ENCODE peak calls at places on chromosomes 16 and 17, in six cellular contexts. D is uterus, B is transverse colon, G is cardiac muscle cell, U is fibroblast of lung, X is HCT116. V is an unnamed sample. For H3K36me3, the result is how much of the 10 kb centered on the place peaks cover.

GRCh38 chr17:39270923-39271322 is 45.2 kb upstream of the STAC2 start:
- DNase-seq in U (peak), G (no peak), D (no peak), X (peak), B (no peak), V (peak)

GRCh38 chr16:87671221-87671620 is 68.9 kb downstream of the JPH3 start:
- DNase-seq in X (peak), D (no peak), B (no peak), U (no peak), G (no peak), V (no peak)

GRCh38 chr16:66549284-66550131 is at the start of gene TK2:
- DNase-seq in U (peak), G (peak), D (peak), X (no peak), B (peak), V (peak)

GRCh38 chr17:34163681-34164080 is 91.4 kb upstream of the CCL2 start:
- DNase-seq in B (no peak), X (no peak), U (peak), D (no peak), G (peak), V (peak)

GRCh38 chr17:38605852-38606645 is at the start of gene SRCIN1:
- DNase-seq in X (no peak), G (peak), D (peak), U (peak), B (peak), V (peak)

GRCh38 chr17:8859804-8860430 is 7.6 kb downstream of the PIK3R6 start:
- DNase-seq in U (no peak), G (no peak), D (no peak), X (no peak), B (no peak), V (no peak)

GRCh38 chr17:39563476-39563875 is 44.2 kb downstream of the NEUROD2 start:
- DNase-seq in G (no peak), D (no peak), X (no peak), B (no peak), U (peak), V (peak)

GRCh38 chr17:7557825-7558543 is 566 bp upstream of the TNFSF13 start:
- DNase-seq in U (peak), G (peak), D (peak), X (no peak), B (peak), V (peak)

GRCh38 chr16:57258910-57259475 is 13.9 kb downstream of the ARL2BP start:
- DNase-seq in X (no peak), D (no peak), B (peak), U (no peak), G (no peak), V (no peak)

GRCh38 chr16:85699628-85700027 is 10.9 kb upstream of the GINS2 start:
- DNase-seq in U (peak), X (no peak), B (no peak), G (peak), D (no peak), V (no peak)

GRCh38 chr16:87556941-87557459 is 45.3 kb upstream of the JPH3 start:
- DNase-seq in G (peak), D (no peak), U (no peak), B (no peak), X (no peak), V (peak)

GRCh38 chr16:83995756-83996155 is 27.7 kb downstream of the NECAB2 start:
- DNase-seq in B (peak), X (peak), D (no peak), U (peak), G (peak), V (peak)

GRCh38 chr17:68101992-68102758 is 66.6 kb downstream of the KPNA2 start:
- DNase-seq in G (peak), U (no peak), X (no peak), B (peak), D (no peak), V (no peak)

GRCh38 chr17:81419333-81419885 is 24.2 kb downstream of the BAHCC1 start:
- DNase-seq in D (peak), B (peak), G (peak), U (peak), X (peak), V (peak)

GRCh38 chr16:31508706-31509523 is 724 bp upstream of the RUSF1 start:
- DNase-seq in X (no peak), U (peak), B (no peak), G (no peak), D (no peak), V (no peak)

GRCh38 chr16:88468289-88469129 is 15.4 kb downstream of the ZFPM1 start:
- DNase-seq in U (no peak), X (peak), B (no peak), G (peak), D (no peak), V (peak)

GRCh38 chr16:67447508-67448076 is 16.7 kb downstream of the HSD11B2 start:
- DNase-seq in G (no peak), U (no peak), B (peak), X (peak), D (peak), V (peak)

GRCh38 chr16:88747588-88748301 is 37.3 kb downstream of the PIEZO1 start:
- DNase-seq in U (no peak), D (no peak), G (no peak), B (peak), X (peak), V (peak)

GRCh38 chr16:84815446-84815845 is 4.3 kb upstream of the CRISPLD2 start:
- DNase-seq in D (no peak), X (no peak), B (no peak), U (no peak), G (no peak), V (no peak)

GRCh38 chr17:34442387-34443111 is 79.5 kb upstream of the CCL1 start:
- DNase-seq in G (no peak), B (no peak), X (no peak), D (no peak), U (no peak), V (no peak)

GRCh38 chr17:33106525-33107162 is 115.0 kb downstream of the SPACA3 start:
- DNase-seq in G (no peak), B (no peak), D (no peak), U (peak), X (no peak), V (no peak)

GRCh38 chr16:28303132-28303531 is 10.8 kb downstream of the SBK1 start:
- DNase-seq in B (no peak), U (no peak), X (no peak), D (no peak), G (no peak), V (no peak)

GRCh38 chr16:4882633-4883285 is 35.5 kb downstream of the UBN1 start:
- DNase-seq in D (no peak), U (peak), B (no peak), G (peak), X (peak), V (no peak)

GRCh38 chr16:51049276-51049675 is 101.8 kb downstream of the SALL1 start:
- DNase-seq in G (no peak), U (peak), B (no peak), X (no peak), D (no peak), V (no peak)

GRCh38 chr16:48076455-48077012 is 79.3 kb downstream of the ABCC12 start:
- DNase-seq in D (no peak), X (no peak), U (peak), B (no peak), G (no peak), V (no peak)

GRCh38 chr17:81080056-81080455 is 45.1 kb downstream of the BAIAP2 start:
- DNase-seq in X (no peak), G (peak), U (no peak), D (no peak), B (no peak), V (no peak)

GRCh38 chr16:1057252-1057932 is 15.2 kb upstream of the SSTR5 start:
- DNase-seq in B (peak), G (peak), D (no peak), U (no peak), X (no peak), V (no peak)

GRCh38 chr17:49968380-49969133 is 433 bp upstream of the DLX4 start:
- DNase-seq in U (peak), G (peak), D (peak), B (peak), X (peak), V (peak)

GRCh38 chr17:36848008-36848902 is 89.0 kb upstream of the LHX1 start:
- DNase-seq in B (no peak), D (no peak), U (no peak), X (no peak), G (no peak), V (no peak)

GRCh38 chr16:22665048-22665797 is 148.7 kb upstream of the HS3ST2 start:
- DNase-seq in B (no peak), U (no peak), D (no peak), G (no peak), X (no peak), V (no peak)

GRCh38 chr16:67516296-67517177 is 12.1 kb upstream of the RIPOR1 start:
- DNase-seq in G (no peak), B (no peak), D (no peak), X (no peak), U (peak), V (no peak)

GRCh38 chr17:50689956-50690886 is 17.5 kb downstream of the ANKRD40 start:
- DNase-seq in B (no peak), D (no peak), X (no peak), U (peak), G (no peak), V (no peak)

GRCh38 chr17:79732804-79733691 is 2.3 kb downstream of the ENPP7 start:
- DNase-seq in D (no peak), U (no peak), X (no peak), B (peak), G (no peak), V (no peak)

GRCh38 chr17:50183439-50184001 is 17.7 kb downstream of the SGCA start:
- DNase-seq in B (no peak), X (no peak), G (no peak), D (no peak), U (peak), V (no peak)

GRCh38 chr17:80839401-80839800 is 152.2 kb upstream of the CHMP6 start:
- DNase-seq in B (no peak), U (no peak), D (no peak), G (no peak), X (no peak), V (no peak)

GRCh38 chr16:62067182-62067581 is 30.9 kb upstream of the CDH8 start:
- DNase-seq in D (no peak), X (no peak), U (no peak), G (no peak), B (no peak), V (no peak)

GRCh38 chr17:73482674-73483293 is 161.5 kb downstream of the SDK2 start:
- DNase-seq in U (no peak), D (no peak), B (no peak), G (no peak), X (no peak), V (no peak)

GRCh38 chr17:76530826-76531500 is 6.5 kb downstream of the CYGB start:
- DNase-seq in B (no peak), D (no peak), X (no peak), G (no peak), U (no peak), V (no peak)
- H3K27ac ChIP-seq in B (peak), D (peak), X (no peak), G (no peak), U (peak), V (peak)

GRCh38 chr17:78684026-78684425 is 98.0 kb downstream of the CYTH1 start:
- DNase-seq in X (no peak), U (no peak), B (no peak), G (no peak), D (no peak), V (no peak)
- H3K36me3 ChIP-seq in X (under half), U (under half), B (under half), G (under half), D (under half), V (under half)

GRCh38 chr17:4116516-4116915 is 26.3 kb downstream of the ZZEF1 start:
- DNase-seq in G (no peak), U (no peak), D (no peak), B (no peak), X (no peak), V (no peak)

GRCh38 chr17:4119299-4119698 is 23.5 kb downstream of the ZZEF1 start:
- DNase-seq in G (no peak), U (no peak), X (no peak), B (no peak), D (no peak), V (no peak)

GRCh38 chr17:4120332-4120731 is 22.5 kb downstream of the ZZEF1 start:
- DNase-seq in X (no peak), U (no peak), D (no peak), B (no peak), G (no peak), V (no peak)

GRCh38 chr17:4118095-4118743 is 24.6 kb downstream of the ZZEF1 start:
- DNase-seq in G (no peak), X (no peak), D (no peak), B (no peak), U (peak), V (no peak)
- H3K27ac ChIP-seq in G (no peak), X (no peak), D (no peak), B (no peak), U (no peak), V (no peak)

GRCh38 chr16:65426484-65426883 is 304.6 kb upstream of the CDH11 start:
- DNase-seq in G (no peak), U (peak), X (no peak), B (no peak), D (no peak), V (no peak)
- H3K36me3 ChIP-seq in G (under half), U (under half), X (under half), B (under half), D (under half), V (under half)

GRCh38 chr16:80171199-80171598 is 369.6 kb upstream of the DYNLRB2 start:
- DNase-seq in G (no peak), B (no peak), D (no peak), X (no peak), U (no peak), V (no peak)

GRCh38 chr16:80167657-80168056 is 373.1 kb upstream of the DYNLRB2 start:
- DNase-seq in U (peak), X (no peak), D (no peak), B (no peak), G (no peak), V (no peak)

GRCh38 chr16:80175011-80175410 is 365.8 kb upstream of the DYNLRB2 start:
- DNase-seq in D (no peak), G (no peak), X (no peak), U (no peak), B (no peak), V (no peak)

GRCh38 chr16:80174416-80174815 is 366.4 kb upstream of the DYNLRB2 start:
- DNase-seq in D (no peak), U (peak), X (no peak), G (no peak), B (no peak), V (no peak)

GRCh38 chr16:80171746-80172145 is 369.0 kb upstream of the DYNLRB2 start:
- DNase-seq in U (no peak), B (no peak), G (no peak), D (no peak), X (no peak), V (no peak)
- H3K27ac ChIP-seq in U (no peak), B (no peak), G (no peak), D (no peak), X (no peak), V (no peak)

GRCh38 chr17:35666070-35666469 is 65.4 kb upstream of the RASL10B start:
- DNase-seq in G (no peak), U (no peak), X (no peak), D (no peak), B (no peak), V (no peak)
- H3K36me3 ChIP-seq in G (under half), U (under half), X (under half), D (under half), B (under half), V (under half)

GRCh38 chr17:48558731-48559608 is 14.1 kb upstream of the HOXB2 start:
- DNase-seq in U (no peak), G (no peak), B (no peak), X (no peak), D (no peak), V (no peak)
- H3K27ac ChIP-seq in U (peak), G (no peak), B (peak), X (no peak), D (peak), V (no peak)

DNA sequence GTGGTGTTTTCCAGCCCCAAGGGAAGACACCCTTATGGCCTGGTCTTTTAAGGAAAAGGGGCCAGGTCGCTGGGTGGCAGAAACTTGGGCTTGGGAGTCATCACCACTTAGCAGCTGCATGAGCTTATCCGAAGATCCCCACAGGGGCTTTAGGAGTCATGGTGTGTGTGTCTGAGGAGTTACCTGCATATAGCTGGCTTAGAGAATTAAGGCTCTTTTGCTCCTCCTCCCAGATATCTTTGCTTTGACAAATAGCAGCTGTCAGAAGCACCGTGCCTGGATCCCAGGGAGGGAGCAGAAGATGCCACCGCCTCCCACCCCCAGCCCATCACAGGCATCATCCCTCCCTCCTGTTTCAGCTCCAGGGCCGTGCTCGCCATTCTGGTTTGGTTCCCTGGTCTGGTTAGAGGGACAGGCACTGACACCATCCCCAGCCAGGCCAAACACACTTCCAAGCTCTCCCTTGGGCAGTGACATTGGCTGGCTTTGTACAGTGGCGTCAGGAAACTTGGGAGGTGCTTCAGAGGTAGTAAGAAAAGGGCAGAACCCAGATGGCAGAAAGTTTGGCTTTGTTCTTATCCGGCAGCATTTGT is 17.4 kb downstream of the LDHD start:
- DNase-seq in D (no peak), X (no peak), B (no peak), G (no peak), U (no peak), V (no peak)
- H3K36me3 ChIP-seq in D (under half), X (under half), B (under half), G (under half), U (under half), V (under half)

GRCh38 chr16:11094838-11095565 is 150.6 kb downstream of the CLEC16A start:
- DNase-seq in G (no peak), U (no peak), B (no peak), D (no peak), X (no peak), V (no peak)

GRCh38 chr16:11097094-11097781 is 152.9 kb downstream of the CLEC16A start:
- DNase-seq in D (no peak), U (no peak), G (no peak), X (no peak), B (no peak), V (peak)

GRCh38 chr16:11094075-11094593 is 149.8 kb downstream of the CLEC16A start:
- DNase-seq in X (peak), G (peak), D (no peak), B (peak), U (peak), V (no peak)

GRCh38 chr16:11097782-11098167 is 153.4 kb downstream of the CLEC16A start:
- DNase-seq in X (no peak), B (no peak), U (no peak), G (no peak), D (no peak), V (peak)

DNA sequence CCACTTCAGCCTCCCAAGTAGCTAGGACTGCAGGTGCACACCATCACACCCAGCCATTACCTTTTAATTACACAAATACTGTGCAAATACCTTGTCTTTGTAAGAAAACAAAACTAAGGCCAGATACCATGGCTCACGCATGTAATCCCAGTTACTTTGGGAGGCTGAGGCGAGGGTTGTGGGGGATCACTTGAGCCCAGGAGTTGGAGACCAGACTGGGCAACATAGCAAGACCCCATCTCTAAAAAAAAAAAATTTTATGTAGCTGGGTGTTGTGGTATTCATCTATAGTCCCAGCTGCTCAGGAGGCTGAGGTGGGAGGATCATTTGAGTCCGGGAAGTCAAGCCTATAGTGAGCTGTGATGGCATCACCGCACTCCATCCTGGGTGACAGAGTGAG is 151.6 kb downstream of the CLEC16A start:
- DNase-seq in D (no peak), U (no peak), G (no peak), X (no peak), B (no peak), V (no peak)
- H3K27ac ChIP-seq in D (no peak), U (no peak), G (no peak), X (peak), B (no peak), V (no peak)

DNA sequence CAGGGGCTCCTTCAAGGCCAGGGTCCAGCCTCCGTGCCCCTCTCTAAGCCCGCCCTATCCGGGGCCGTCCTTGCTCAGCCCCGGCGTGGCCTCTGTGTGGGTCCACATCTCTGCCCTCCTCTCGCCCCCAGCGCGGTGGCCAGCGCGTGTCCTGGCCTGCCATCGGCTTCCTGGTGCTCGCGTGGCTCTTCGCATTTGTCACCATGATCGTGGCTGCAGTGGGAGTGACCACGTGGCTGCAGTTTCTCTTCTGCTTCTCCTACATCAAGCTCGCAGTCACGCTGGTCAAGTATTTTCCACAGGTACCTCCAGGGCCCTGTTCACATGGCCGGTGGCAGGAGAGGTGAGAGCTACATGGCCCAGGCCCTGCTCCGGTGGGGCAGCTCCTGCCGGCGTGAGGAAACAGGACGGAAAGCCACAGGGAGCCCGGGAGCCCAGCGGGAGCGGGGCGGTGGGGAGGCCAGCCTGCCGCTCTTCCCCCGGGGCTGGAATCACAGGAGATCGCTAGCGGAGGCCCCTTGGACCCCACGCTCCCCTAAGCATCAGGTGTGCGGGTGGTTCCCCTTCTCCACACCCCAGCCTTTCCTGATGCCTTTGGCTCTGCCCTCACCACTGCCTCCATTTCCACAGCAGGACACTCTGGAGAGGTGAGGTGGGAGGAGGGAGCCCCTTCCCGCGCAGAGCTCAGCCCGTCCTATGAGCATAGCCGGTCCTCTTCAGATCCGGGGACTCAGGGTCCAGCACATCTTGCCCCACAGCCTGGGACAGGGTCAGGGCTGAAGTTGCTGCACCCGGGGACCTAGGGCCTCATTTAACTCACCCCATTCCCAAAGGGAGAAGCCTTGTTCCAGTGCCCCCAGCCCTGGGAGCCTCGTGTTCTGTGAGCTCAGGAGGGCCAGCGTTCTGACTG is 10.2 kb downstream of the TAX1BP3 start:
- DNase-seq in U (no peak), D (no peak), G (no peak), B (no peak), X (no peak), V (no peak)
- H3K36me3 ChIP-seq in U (under half), D (under half), G (under half), B (under half), X (under half), V (under half)

V was measured in SJCRH30.